ENCODE peak calls at places on chromosomes 3 and 15, in ten cellular contexts. One of them, this sample, is unnamed.

GRCh38 chr15:35540885-35541284 is 5.1 kb downstream of the DPH6 start:
- DNase-seq in GM12865: no peak
- DNase-seq in left ventricle myocardium inferior: no peak
- DNase-seq in IMR-90: peak; percentile 89
- DNase-seq in GM12864: no peak
- DNase-seq in A549: no peak
- DNase-seq in lower leg skin: no peak
- DNase-seq in neural progenitor cell: no peak
- DNase-seq in breast epithelium: no peak
- DNase-seq in foreskin fibroblast: peak; percentile 82
- DNase-seq in this sample: no peak

GRCh38 chr3:40366203-40367162 is 20.5 kb upstream of the ENTPD3 start:
- DNase-seq in GM12865: no peak
- DNase-seq in left ventricle myocardium inferior: no peak
- DNase-seq in IMR-90: peak; percentile 3
- DNase-seq in GM12864: no peak
- DNase-seq in A549: no peak
- DNase-seq in lower leg skin: no peak
- DNase-seq in neural progenitor cell: no peak
- DNase-seq in breast epithelium: no peak
- DNase-seq in foreskin fibroblast: no peak
- DNase-seq in this sample: peak; percentile 91

GRCh38 chr3:187767266-187768032 is 22.2 kb upstream of the BCL6 start:
- DNase-seq in GM12865: no peak
- DNase-seq in left ventricle myocardium inferior: no peak
- DNase-seq in IMR-90: peak; percentile 93
- DNase-seq in GM12864: no peak
- DNase-seq in A549: no peak
- DNase-seq in lower leg skin: no peak
- DNase-seq in neural progenitor cell: no peak
- DNase-seq in breast epithelium: no peak
- DNase-seq in foreskin fibroblast: peak; percentile 90
- DNase-seq in this sample: peak; percentile 89

GRCh38 chr3:70227437-70227836 is 85.0 kb downstream of the MDFIC2 start:
- DNase-seq in GM12865: no peak
- DNase-seq in left ventricle myocardium inferior: no peak
- DNase-seq in IMR-90: no peak
- DNase-seq in GM12864: no peak
- DNase-seq in A549: no peak
- DNase-seq in lower leg skin: no peak
- DNase-seq in neural progenitor cell: no peak
- DNase-seq in breast epithelium: no peak
- DNase-seq in foreskin fibroblast: no peak
- DNase-seq in this sample: no peak

GRCh38 chr15:58423205-58423604 is 8.6 kb upstream of the LIPC start:
- DNase-seq in GM12865: no peak
- DNase-seq in left ventricle myocardium inferior: no peak
- DNase-seq in IMR-90: no peak
- DNase-seq in GM12864: no peak
- DNase-seq in A549: no peak
- DNase-seq in lower leg skin: no peak
- DNase-seq in neural progenitor cell: no peak
- DNase-seq in breast epithelium: no peak
- DNase-seq in foreskin fibroblast: no peak
- DNase-seq in this sample: no peak

GRCh38 chr3:32454111-32454510 is 48.5 kb downstream of the CMTM6 start:
- DNase-seq in GM12865: no peak
- DNase-seq in left ventricle myocardium inferior: no peak
- DNase-seq in IMR-90: no peak
- DNase-seq in GM12864: no peak
- DNase-seq in A549: no peak
- DNase-seq in lower leg skin: no peak
- DNase-seq in neural progenitor cell: no peak
- DNase-seq in breast epithelium: no peak
- DNase-seq in foreskin fibroblast: no peak
- DNase-seq in this sample: no peak

GRCh38 chr15:40793216-40793989 is 13.5 kb upstream of the ZFYVE19 start:
- DNase-seq in GM12865: peak; percentile 24
- DNase-seq in left ventricle myocardium inferior: no peak
- DNase-seq in IMR-90: peak; percentile 98
- DNase-seq in GM12864: no peak
- DNase-seq in A549: peak; percentile 26
- DNase-seq in lower leg skin: no peak
- DNase-seq in neural progenitor cell: no peak
- DNase-seq in breast epithelium: no peak
- DNase-seq in foreskin fibroblast: peak; percentile 95
- DNase-seq in this sample: peak; percentile 97

GRCh38 chr15:58165661-58166060 is 27.5 kb downstream of the AQP9 start:
- DNase-seq in GM12865: no peak
- DNase-seq in left ventricle myocardium inferior: peak; percentile 52
- DNase-seq in IMR-90: peak; percentile 9
- DNase-seq in GM12864: no peak
- DNase-seq in A549: no peak
- DNase-seq in lower leg skin: no peak
- DNase-seq in neural progenitor cell: no peak
- DNase-seq in breast epithelium: no peak
- DNase-seq in foreskin fibroblast: peak; percentile 80
- DNase-seq in this sample: peak; percentile 19

GRCh38 chr3:38516669-38517068 is 20.5 kb downstream of the EXOG start:
- DNase-seq in GM12865: no peak
- DNase-seq in left ventricle myocardium inferior: no peak
- DNase-seq in IMR-90: no peak
- DNase-seq in GM12864: no peak
- DNase-seq in A549: no peak
- DNase-seq in lower leg skin: no peak
- DNase-seq in neural progenitor cell: no peak
- DNase-seq in breast epithelium: no peak
- DNase-seq in foreskin fibroblast: peak; percentile 22
- DNase-seq in this sample: peak; percentile 36

GRCh38 chr15:54803139-54803808 is 393.5 kb downstream of the RSL24D1 start:
- DNase-seq in GM12865: peak; percentile 37
- DNase-seq in left ventricle myocardium inferior: no peak
- DNase-seq in IMR-90: peak; percentile 0
- DNase-seq in GM12864: peak; percentile 21
- DNase-seq in A549: peak; percentile 0
- DNase-seq in lower leg skin: no peak
- DNase-seq in neural progenitor cell: no peak
- DNase-seq in breast epithelium: no peak
- DNase-seq in foreskin fibroblast: peak; percentile 71
- DNase-seq in this sample: peak; percentile 4

GRCh38 chr15:27057904-27058645 is 87.1 kb downstream of the GABRG3 start:
- DNase-seq in GM12865: no peak
- DNase-seq in left ventricle myocardium inferior: no peak
- DNase-seq in IMR-90: no peak
- DNase-seq in GM12864: no peak
- DNase-seq in A549: no peak
- DNase-seq in lower leg skin: peak; percentile 74
- DNase-seq in neural progenitor cell: no peak
- DNase-seq in breast epithelium: no peak
- DNase-seq in foreskin fibroblast: peak; percentile 18
- DNase-seq in this sample: peak; percentile 24

GRCh38 chr15:27058939-27059338 is 88.0 kb downstream of the GABRG3 start:
- DNase-seq in GM12865: no peak
- DNase-seq in left ventricle myocardium inferior: no peak
- DNase-seq in IMR-90: no peak
- DNase-seq in GM12864: no peak
- DNase-seq in A549: no peak
- DNase-seq in lower leg skin: peak; percentile 77
- DNase-seq in neural progenitor cell: no peak
- DNase-seq in breast epithelium: no peak
- DNase-seq in foreskin fibroblast: no peak
- DNase-seq in this sample: no peak

GRCh38 chr15:27064080-27064479 is 93.1 kb downstream of the GABRG3 start:
- DNase-seq in GM12865: no peak
- DNase-seq in left ventricle myocardium inferior: no peak
- DNase-seq in IMR-90: no peak
- DNase-seq in GM12864: no peak
- DNase-seq in A549: no peak
- DNase-seq in lower leg skin: peak; percentile 74
- DNase-seq in neural progenitor cell: no peak
- DNase-seq in breast epithelium: no peak
- DNase-seq in foreskin fibroblast: no peak
- DNase-seq in this sample: no peak

GRCh38 chr15:27061739-27062138 is 90.8 kb downstream of the GABRG3 start:
- DNase-seq in GM12865: no peak
- DNase-seq in left ventricle myocardium inferior: no peak
- DNase-seq in IMR-90: no peak
- DNase-seq in GM12864: no peak
- DNase-seq in A549: no peak
- DNase-seq in lower leg skin: no peak
- DNase-seq in neural progenitor cell: no peak
- DNase-seq in breast epithelium: no peak
- DNase-seq in foreskin fibroblast: no peak
- DNase-seq in this sample: no peak

GRCh38 chr15:27059610-27060202 is 88.7 kb downstream of the GABRG3 start:
- DNase-seq in GM12865: peak; percentile 15
- DNase-seq in left ventricle myocardium inferior: no peak
- DNase-seq in IMR-90: peak; percentile 11
- DNase-seq in GM12864: no peak
- DNase-seq in A549: peak; percentile 84
- DNase-seq in lower leg skin: no peak
- DNase-seq in neural progenitor cell: peak; percentile 69
- DNase-seq in breast epithelium: no peak
- DNase-seq in foreskin fibroblast: peak; percentile 36
- DNase-seq in this sample: peak; percentile 27
- TF ChIP-seq CTCF in GM12865: peak; percentile 29
- TF ChIP-seq CTCF in left ventricle myocardium inferior: peak; percentile 70
- TF ChIP-seq CTCF in IMR-90: peak; percentile 27
- TF ChIP-seq CTCF in GM12864: peak; percentile 48
- TF ChIP-seq CTCF in A549: peak; percentile 55
- TF ChIP-seq CTCF in lower leg skin: no peak
- TF ChIP-seq CTCF in neural progenitor cell: peak; percentile 71
- TF ChIP-seq CTCF in breast epithelium: peak; percentile 19
- TF ChIP-seq CTCF in foreskin fibroblast: peak; percentile 33
- TF ChIP-seq CTCF in this sample: peak; percentile 28

GRCh38 chr3:4983739-4984510 is 4.7 kb downstream of the BHLHE40 start:
- DNase-seq in GM12865: peak; percentile 95
- DNase-seq in left ventricle myocardium inferior: no peak
- DNase-seq in IMR-90: peak; percentile 92
- DNase-seq in GM12864: peak; percentile 93
- DNase-seq in A549: no peak
- DNase-seq in lower leg skin: peak; percentile 92
- DNase-seq in neural progenitor cell: peak; percentile 25
- DNase-seq in breast epithelium: no peak
- DNase-seq in foreskin fibroblast: peak; percentile 78
- DNase-seq in this sample: peak; percentile 85

GRCh38 chr3:4981688-4982494 is 2.7 kb downstream of the BHLHE40 start:
- DNase-seq in GM12865: no peak
- DNase-seq in left ventricle myocardium inferior: no peak
- DNase-seq in IMR-90: peak; percentile 81
- DNase-seq in GM12864: no peak
- DNase-seq in A549: no peak
- DNase-seq in lower leg skin: no peak
- DNase-seq in neural progenitor cell: no peak
- DNase-seq in breast epithelium: peak; percentile 48
- DNase-seq in foreskin fibroblast: peak; percentile 68
- DNase-seq in this sample: peak; percentile 81

GRCh38 chr3:4984511-4984864 is 5.3 kb downstream of the BHLHE40 start:
- DNase-seq in GM12865: no peak
- DNase-seq in left ventricle myocardium inferior: no peak
- DNase-seq in IMR-90: peak; percentile 25
- DNase-seq in GM12864: no peak
- DNase-seq in A549: no peak
- DNase-seq in lower leg skin: no peak
- DNase-seq in neural progenitor cell: no peak
- DNase-seq in breast epithelium: no peak
- DNase-seq in foreskin fibroblast: no peak
- DNase-seq in this sample: peak; percentile 41

GRCh38 chr3:4981160-4981687 is 2.0 kb downstream of the BHLHE40 start:
- DNase-seq in GM12865: no peak
- DNase-seq in left ventricle myocardium inferior: no peak
- DNase-seq in IMR-90: peak; percentile 34
- DNase-seq in GM12864: no peak
- DNase-seq in A549: no peak
- DNase-seq in lower leg skin: no peak
- DNase-seq in neural progenitor cell: no peak
- DNase-seq in breast epithelium: no peak
- DNase-seq in foreskin fibroblast: peak; percentile 22
- DNase-seq in this sample: peak; percentile 32

GRCh38 chr3:4982773-4983738 is 3.8 kb downstream of the BHLHE40 start:
- DNase-seq in GM12865: no peak
- DNase-seq in left ventricle myocardium inferior: no peak
- DNase-seq in IMR-90: peak; percentile 33
- DNase-seq in GM12864: no peak
- DNase-seq in A549: no peak
- DNase-seq in lower leg skin: no peak
- DNase-seq in neural progenitor cell: no peak
- DNase-seq in breast epithelium: no peak
- DNase-seq in foreskin fibroblast: no peak
- DNase-seq in this sample: peak; percentile 56
- H3K4me3 ChIP-seq in GM12865: peak overlapping the region; percentile 82
- H3K4me3 ChIP-seq in left ventricle myocardium inferior: peak overlapping the region; percentile 98
- H3K4me3 ChIP-seq in IMR-90: peak overlapping the region; percentile 12
- H3K4me3 ChIP-seq in GM12864: peak overlapping the region; percentile 91
- H3K4me3 ChIP-seq in A549: peak overlapping the region; percentile 88
- H3K4me3 ChIP-seq in lower leg skin: peak overlapping the region; percentile 1
- H3K4me3 ChIP-seq in neural progenitor cell: no peak overlapping the region
- H3K4me3 ChIP-seq in breast epithelium: peak overlapping the region; percentile 82
- H3K4me3 ChIP-seq in foreskin fibroblast: peak overlapping the region; percentile 23
- H3K4me3 ChIP-seq in this sample: peak overlapping the region; percentile 99

GRCh38 chr3:167032267-167032876 is 347.7 kb downstream of the ZBBX start:
- DNase-seq in GM12865: peak; percentile 27
- DNase-seq in left ventricle myocardium inferior: no peak
- DNase-seq in IMR-90: peak; percentile 39
- DNase-seq in GM12864: no peak
- DNase-seq in A549: no peak
- DNase-seq in lower leg skin: no peak
- DNase-seq in neural progenitor cell: peak; percentile 76
- DNase-seq in breast epithelium: no peak
- DNase-seq in foreskin fibroblast: no peak
- DNase-seq in this sample: peak; percentile 79
- TF ChIP-seq CTCF in GM12865: peak; percentile 27
- TF ChIP-seq CTCF in left ventricle myocardium inferior: peak; percentile 42
- TF ChIP-seq CTCF in IMR-90: peak; percentile 52
- TF ChIP-seq CTCF in GM12864: peak; percentile 13
- TF ChIP-seq CTCF in A549: peak; percentile 36
- TF ChIP-seq CTCF in lower leg skin: no peak
- TF ChIP-seq CTCF in neural progenitor cell: peak; percentile 71
- TF ChIP-seq CTCF in breast epithelium: no peak
- TF ChIP-seq CTCF in foreskin fibroblast: no peak
- TF ChIP-seq CTCF in this sample: peak; percentile 66

GRCh38 chr3:59367150-59367549 is 317.3 kb upstream of the CFAP20DC start:
- DNase-seq in GM12865: no peak
- DNase-seq in left ventricle myocardium inferior: no peak
- DNase-seq in IMR-90: peak; percentile 17
- DNase-seq in GM12864: no peak
- DNase-seq in A549: no peak
- DNase-seq in lower leg skin: no peak
- DNase-seq in neural progenitor cell: no peak
- DNase-seq in breast epithelium: no peak
- DNase-seq in foreskin fibroblast: no peak
- DNase-seq in this sample: peak; percentile 26

GRCh38 chr3:59366218-59366617 is 316.4 kb upstream of the CFAP20DC start:
- DNase-seq in GM12865: no peak
- DNase-seq in left ventricle myocardium inferior: no peak
- DNase-seq in IMR-90: no peak
- DNase-seq in GM12864: no peak
- DNase-seq in A549: no peak
- DNase-seq in lower leg skin: no peak
- DNase-seq in neural progenitor cell: no peak
- DNase-seq in breast epithelium: no peak
- DNase-seq in foreskin fibroblast: no peak
- DNase-seq in this sample: no peak

GRCh38 chr3:59368887-59369286 is 319.1 kb upstream of the CFAP20DC start:
- DNase-seq in GM12865: no peak
- DNase-seq in left ventricle myocardium inferior: no peak
- DNase-seq in IMR-90: no peak
- DNase-seq in GM12864: no peak
- DNase-seq in A549: no peak
- DNase-seq in lower leg skin: no peak
- DNase-seq in neural progenitor cell: no peak
- DNase-seq in breast epithelium: no peak
- DNase-seq in foreskin fibroblast: no peak
- DNase-seq in this sample: no peak

GRCh38 chr3:59364471-59364870 is 314.6 kb upstream of the CFAP20DC start:
- DNase-seq in GM12865: no peak
- DNase-seq in left ventricle myocardium inferior: no peak
- DNase-seq in IMR-90: peak; percentile 59
- DNase-seq in GM12864: no peak
- DNase-seq in A549: no peak
- DNase-seq in lower leg skin: no peak
- DNase-seq in neural progenitor cell: no peak
- DNase-seq in breast epithelium: no peak
- DNase-seq in foreskin fibroblast: peak; percentile 11
- DNase-seq in this sample: peak; percentile 33
- H3K4me3 ChIP-seq in GM12865: no peak overlapping the region
- H3K4me3 ChIP-seq in left ventricle myocardium inferior: no peak overlapping the region
- H3K4me3 ChIP-seq in IMR-90: no peak overlapping the region
- H3K4me3 ChIP-seq in GM12864: no peak overlapping the region
- H3K4me3 ChIP-seq in A549: no peak overlapping the region
- H3K4me3 ChIP-seq in lower leg skin: no peak overlapping the region
- H3K4me3 ChIP-seq in neural progenitor cell: no peak overlapping the region
- H3K4me3 ChIP-seq in breast epithelium: no peak overlapping the region
- H3K4me3 ChIP-seq in foreskin fibroblast: no peak overlapping the region
- H3K4me3 ChIP-seq in this sample: no peak overlapping the region

This sample was measured in epithelial cell of esophagus.